ENCODE peak calls at places on chromosomes 12 and 14, in seven cellular contexts. One of them, this sample, is unnamed.

GRCh38 chr14:103008768-103009342 is 48.5 kb downstream of the CDC42BPB start:
- DNase-seq in transverse colon: no peak
- DNase-seq in stimulated activated CD8-positive, alpha-beta memory T cell treated with anti-CD3 and anti-CD28 coated beads, Interleukin-12 subunit alpha, Interleukin-12 subunit beta, amount 100 ng/mL, for 4 hours: no peak
- DNase-seq in psoas muscle: peak
- DNase-seq in H4: peak
- DNase-seq in AG10803: peak
- DNase-seq in T-helper 1 cell: no peak
- DNase-seq in this sample: peak

GRCh38 chr12:48999371-49000131 is at the start of gene DDN:
- DNase-seq in transverse colon: no peak
- DNase-seq in stimulated activated CD8-positive, alpha-beta memory T cell treated with anti-CD3 and anti-CD28 coated beads, Interleukin-12 subunit alpha, Interleukin-12 subunit beta, amount 100 ng/mL, for 4 hours: peak
- DNase-seq in psoas muscle: peak
- DNase-seq in H4: no peak
- DNase-seq in AG10803: peak
- DNase-seq in T-helper 1 cell: no peak
- DNase-seq in this sample: peak

GRCh38 chr14:33534636-33535035 is 416.2 kb downstream of the EGLN3 start:
- DNase-seq in transverse colon: no peak
- DNase-seq in stimulated activated CD8-positive, alpha-beta memory T cell treated with anti-CD3 and anti-CD28 coated beads, Interleukin-12 subunit alpha, Interleukin-12 subunit beta, amount 100 ng/mL, for 4 hours: no peak
- DNase-seq in psoas muscle: no peak
- DNase-seq in H4: no peak
- DNase-seq in AG10803: peak
- DNase-seq in T-helper 1 cell: no peak
- DNase-seq in this sample: no peak

GRCh38 chr12:13452955-13453570 is 256.5 kb downstream of the EMP1 start:
- DNase-seq in transverse colon: no peak
- DNase-seq in stimulated activated CD8-positive, alpha-beta memory T cell treated with anti-CD3 and anti-CD28 coated beads, Interleukin-12 subunit alpha, Interleukin-12 subunit beta, amount 100 ng/mL, for 4 hours: no peak
- DNase-seq in psoas muscle: no peak
- DNase-seq in H4: no peak
- DNase-seq in AG10803: no peak
- DNase-seq in T-helper 1 cell: no peak
- DNase-seq in this sample: no peak

GRCh38 chr12:63940295-63940997 is 95.9 kb downstream of the SRGAP1 start:
- DNase-seq in transverse colon: no peak
- DNase-seq in stimulated activated CD8-positive, alpha-beta memory T cell treated with anti-CD3 and anti-CD28 coated beads, Interleukin-12 subunit alpha, Interleukin-12 subunit beta, amount 100 ng/mL, for 4 hours: no peak
- DNase-seq in psoas muscle: no peak
- DNase-seq in H4: no peak
- DNase-seq in AG10803: no peak
- DNase-seq in T-helper 1 cell: no peak
- DNase-seq in this sample: no peak

GRCh38 chr12:124517260-124518050 is 50.0 kb downstream of the NCOR2 start:
- DNase-seq in transverse colon: peak
- DNase-seq in stimulated activated CD8-positive, alpha-beta memory T cell treated with anti-CD3 and anti-CD28 coated beads, Interleukin-12 subunit alpha, Interleukin-12 subunit beta, amount 100 ng/mL, for 4 hours: no peak
- DNase-seq in psoas muscle: peak
- DNase-seq in H4: peak
- DNase-seq in AG10803: peak
- DNase-seq in T-helper 1 cell: no peak
- DNase-seq in this sample: no peak

GRCh38 chr12:102369876-102370275 is 110.5 kb downstream of the IGF1 start:
- DNase-seq in transverse colon: no peak
- DNase-seq in stimulated activated CD8-positive, alpha-beta memory T cell treated with anti-CD3 and anti-CD28 coated beads, Interleukin-12 subunit alpha, Interleukin-12 subunit beta, amount 100 ng/mL, for 4 hours: no peak
- DNase-seq in psoas muscle: peak
- DNase-seq in H4: no peak
- DNase-seq in AG10803: no peak
- DNase-seq in T-helper 1 cell: no peak
- DNase-seq in this sample: no peak

GRCh38 chr12:18955594-18955993 is 173.9 kb upstream of the PLEKHA5 start:
- DNase-seq in transverse colon: no peak
- DNase-seq in stimulated activated CD8-positive, alpha-beta memory T cell treated with anti-CD3 and anti-CD28 coated beads, Interleukin-12 subunit alpha, Interleukin-12 subunit beta, amount 100 ng/mL, for 4 hours: no peak
- DNase-seq in psoas muscle: no peak
- DNase-seq in H4: no peak
- DNase-seq in AG10803: peak
- DNase-seq in T-helper 1 cell: no peak
- DNase-seq in this sample: peak

GRCh38 chr14:50410921-50411320 is 14.2 kb upstream of the CDKL1 start:
- DNase-seq in transverse colon: no peak
- DNase-seq in stimulated activated CD8-positive, alpha-beta memory T cell treated with anti-CD3 and anti-CD28 coated beads, Interleukin-12 subunit alpha, Interleukin-12 subunit beta, amount 100 ng/mL, for 4 hours: no peak
- DNase-seq in psoas muscle: no peak
- DNase-seq in H4: peak
- DNase-seq in AG10803: peak
- DNase-seq in T-helper 1 cell: no peak
- DNase-seq in this sample: peak

GRCh38 chr14:105323663-105324062 is 9.1 kb downstream of the PACS2 start:
- DNase-seq in transverse colon: no peak
- DNase-seq in stimulated activated CD8-positive, alpha-beta memory T cell treated with anti-CD3 and anti-CD28 coated beads, Interleukin-12 subunit alpha, Interleukin-12 subunit beta, amount 100 ng/mL, for 4 hours: no peak
- DNase-seq in psoas muscle: no peak
- DNase-seq in H4: no peak
- DNase-seq in AG10803: no peak
- DNase-seq in T-helper 1 cell: no peak
- DNase-seq in this sample: no peak

GRCh38 chr14:42001436-42001835 is 394.8 kb downstream of the LRFN5 start:
- DNase-seq in transverse colon: no peak
- DNase-seq in stimulated activated CD8-positive, alpha-beta memory T cell treated with anti-CD3 and anti-CD28 coated beads, Interleukin-12 subunit alpha, Interleukin-12 subunit beta, amount 100 ng/mL, for 4 hours: no peak
- DNase-seq in psoas muscle: no peak
- DNase-seq in H4: no peak
- DNase-seq in AG10803: no peak
- DNase-seq in T-helper 1 cell: no peak
- DNase-seq in this sample: no peak

GRCh38 chr14:99476864-99477263 is 3.8 kb downstream of the SETD3 start:
- DNase-seq in transverse colon: no peak
- DNase-seq in stimulated activated CD8-positive, alpha-beta memory T cell treated with anti-CD3 and anti-CD28 coated beads, Interleukin-12 subunit alpha, Interleukin-12 subunit beta, amount 100 ng/mL, for 4 hours: no peak
- DNase-seq in psoas muscle: no peak
- DNase-seq in H4: no peak
- DNase-seq in AG10803: peak
- DNase-seq in T-helper 1 cell: no peak
- DNase-seq in this sample: peak

GRCh38 chr14:50007123-50007903 is 109.1 kb downstream of the VCPKMT start:
- DNase-seq in transverse colon: peak
- DNase-seq in stimulated activated CD8-positive, alpha-beta memory T cell treated with anti-CD3 and anti-CD28 coated beads, Interleukin-12 subunit alpha, Interleukin-12 subunit beta, amount 100 ng/mL, for 4 hours: no peak
- DNase-seq in psoas muscle: no peak
- DNase-seq in H4: no peak
- DNase-seq in AG10803: no peak
- DNase-seq in T-helper 1 cell: no peak
- DNase-seq in this sample: no peak

GRCh38 chr14:40623641-40624040 is 983.0 kb upstream of the LRFN5 start:
- DNase-seq in transverse colon: no peak
- DNase-seq in stimulated activated CD8-positive, alpha-beta memory T cell treated with anti-CD3 and anti-CD28 coated beads, Interleukin-12 subunit alpha, Interleukin-12 subunit beta, amount 100 ng/mL, for 4 hours: no peak
- DNase-seq in psoas muscle: no peak
- DNase-seq in H4: no peak
- DNase-seq in AG10803: no peak
- DNase-seq in T-helper 1 cell: no peak
- DNase-seq in this sample: no peak

GRCh38 chr12:53381739-53382630 is 2.0 kb downstream of the SP1 start:
- DNase-seq in transverse colon: peak
- DNase-seq in stimulated activated CD8-positive, alpha-beta memory T cell treated with anti-CD3 and anti-CD28 coated beads, Interleukin-12 subunit alpha, Interleukin-12 subunit beta, amount 100 ng/mL, for 4 hours: no peak
- DNase-seq in psoas muscle: peak
- DNase-seq in H4: peak
- DNase-seq in AG10803: peak
- DNase-seq in T-helper 1 cell: peak
- DNase-seq in this sample: peak

GRCh38 chr14:91872011-91872476 is 4.7 kb upstream of the TC2N start:
- DNase-seq in transverse colon: no peak
- DNase-seq in stimulated activated CD8-positive, alpha-beta memory T cell treated with anti-CD3 and anti-CD28 coated beads, Interleukin-12 subunit alpha, Interleukin-12 subunit beta, amount 100 ng/mL, for 4 hours: no peak
- DNase-seq in psoas muscle: no peak
- DNase-seq in H4: no peak
- DNase-seq in AG10803: no peak
- DNase-seq in T-helper 1 cell: no peak
- DNase-seq in this sample: no peak

GRCh38 chr14:104101086-104101621 is 15.7 kb downstream of the ASPG start:
- DNase-seq in transverse colon: peak
- DNase-seq in stimulated activated CD8-positive, alpha-beta memory T cell treated with anti-CD3 and anti-CD28 coated beads, Interleukin-12 subunit alpha, Interleukin-12 subunit beta, amount 100 ng/mL, for 4 hours: no peak
- DNase-seq in psoas muscle: peak
- DNase-seq in H4: no peak
- DNase-seq in AG10803: no peak
- DNase-seq in T-helper 1 cell: no peak
- DNase-seq in this sample: no peak

GRCh38 chr12:7042847-7043246 is 17.7 kb upstream of the C1S start:
- DNase-seq in transverse colon: no peak
- DNase-seq in stimulated activated CD8-positive, alpha-beta memory T cell treated with anti-CD3 and anti-CD28 coated beads, Interleukin-12 subunit alpha, Interleukin-12 subunit beta, amount 100 ng/mL, for 4 hours: no peak
- DNase-seq in psoas muscle: no peak
- DNase-seq in H4: peak
- DNase-seq in AG10803: peak
- DNase-seq in T-helper 1 cell: no peak
- DNase-seq in this sample: peak

GRCh38 chr12:25328082-25328712 is 77.5 kb upstream of the KRAS start:
- DNase-seq in transverse colon: no peak
- DNase-seq in stimulated activated CD8-positive, alpha-beta memory T cell treated with anti-CD3 and anti-CD28 coated beads, Interleukin-12 subunit alpha, Interleukin-12 subunit beta, amount 100 ng/mL, for 4 hours: no peak
- DNase-seq in psoas muscle: no peak
- DNase-seq in H4: peak
- DNase-seq in AG10803: no peak
- DNase-seq in T-helper 1 cell: no peak
- DNase-seq in this sample: peak

GRCh38 chr12:17928708-17929366 is 161.2 kb downstream of the RERGL start:
- DNase-seq in transverse colon: no peak
- DNase-seq in stimulated activated CD8-positive, alpha-beta memory T cell treated with anti-CD3 and anti-CD28 coated beads, Interleukin-12 subunit alpha, Interleukin-12 subunit beta, amount 100 ng/mL, for 4 hours: no peak
- DNase-seq in psoas muscle: no peak
- DNase-seq in H4: peak
- DNase-seq in AG10803: peak
- DNase-seq in T-helper 1 cell: no peak
- DNase-seq in this sample: peak

GRCh38 chr12:81403348-81403747 is 325.5 kb downstream of the ACSS3 start:
- DNase-seq in transverse colon: no peak
- DNase-seq in stimulated activated CD8-positive, alpha-beta memory T cell treated with anti-CD3 and anti-CD28 coated beads, Interleukin-12 subunit alpha, Interleukin-12 subunit beta, amount 100 ng/mL, for 4 hours: no peak
- DNase-seq in psoas muscle: no peak
- DNase-seq in H4: no peak
- DNase-seq in AG10803: no peak
- DNase-seq in T-helper 1 cell: no peak
- DNase-seq in this sample: no peak

GRCh38 chr14:89813485-89814080 is 140.9 kb downstream of the EFCAB11 start:
- DNase-seq in transverse colon: no peak
- DNase-seq in stimulated activated CD8-positive, alpha-beta memory T cell treated with anti-CD3 and anti-CD28 coated beads, Interleukin-12 subunit alpha, Interleukin-12 subunit beta, amount 100 ng/mL, for 4 hours: no peak
- DNase-seq in psoas muscle: no peak
- DNase-seq in H4: no peak
- DNase-seq in AG10803: peak
- DNase-seq in T-helper 1 cell: no peak
- DNase-seq in this sample: peak

GRCh38 chr12:130783110-130783715 is 55.8 kb downstream of the STX2 start:
- DNase-seq in transverse colon: no peak
- DNase-seq in stimulated activated CD8-positive, alpha-beta memory T cell treated with anti-CD3 and anti-CD28 coated beads, Interleukin-12 subunit alpha, Interleukin-12 subunit beta, amount 100 ng/mL, for 4 hours: no peak
- DNase-seq in psoas muscle: no peak
- DNase-seq in H4: no peak
- DNase-seq in AG10803: no peak
- DNase-seq in T-helper 1 cell: no peak
- DNase-seq in this sample: no peak

GRCh38 chr14:62885451-62885850 is 159.8 kb downstream of the KCNH5 start:
- DNase-seq in transverse colon: no peak
- DNase-seq in stimulated activated CD8-positive, alpha-beta memory T cell treated with anti-CD3 and anti-CD28 coated beads, Interleukin-12 subunit alpha, Interleukin-12 subunit beta, amount 100 ng/mL, for 4 hours: no peak
- DNase-seq in psoas muscle: no peak
- DNase-seq in H4: no peak
- DNase-seq in AG10803: no peak
- DNase-seq in T-helper 1 cell: no peak
- DNase-seq in this sample: no peak

GRCh38 chr12:107631715-107632114 is 53.9 kb upstream of the PWP1 start:
- DNase-seq in transverse colon: no peak
- DNase-seq in stimulated activated CD8-positive, alpha-beta memory T cell treated with anti-CD3 and anti-CD28 coated beads, Interleukin-12 subunit alpha, Interleukin-12 subunit beta, amount 100 ng/mL, for 4 hours: no peak
- DNase-seq in psoas muscle: no peak
- DNase-seq in H4: no peak
- DNase-seq in AG10803: no peak
- DNase-seq in T-helper 1 cell: no peak
- DNase-seq in this sample: no peak